ENCODE peak calls at places on chromosomes 6 and 20, in eight cellular contexts. K is activated CD4-positive, alpha-beta T cell treated with anti-CD3 and anti-CD28 coated beads, Interleukin-2, amount 50 U/mL, for 48 hours; C is pulmonary artery endothelial cell; U is left lobe of liver; G is HFF-Myc; O is HS-27A; T is suprapubic skin; A is NCI-H2171. Y is an unnamed sample.

GRCh38 chr20:59976196-59976847 is 18.1 kb downstream of the CDH26 start:
- DNase-seq in K (no peak), C (no peak), U (no peak), G (no peak), O (no peak), T (no peak), A (no peak), Y (no peak)

GRCh38 chr20:36848078-36848660 is 27.8 kb upstream of the TLDC2 start:
- DNase-seq in K (no peak), C (no peak), U (no peak), G (no peak), O (no peak), T (no peak), A (no peak), Y (no peak)

GRCh38 chr20:34058831-34059230 is 53.2 kb downstream of the EIF2S2 start:
- DNase-seq in K (no peak), C (no peak), U (no peak), G (no peak), O (no peak), T (no peak), A (no peak), Y (no peak)

GRCh38 chr6:100269189-100269588 is 195.5 kb downstream of the SIM1 start:
- DNase-seq in K (no peak), C (peak; percentile 54), U (no peak), G (no peak), O (peak; percentile 53), T (no peak), A (no peak), Y (no peak)

GRCh38 chr6:108868551-108869145 is 20.4 kb downstream of the ARMC2 start:
- DNase-seq in K (no peak), C (no peak), U (no peak), G (no peak), O (no peak), T (no peak), A (no peak), Y (no peak)

GRCh38 chr6:166617359-166617758 is 9.7 kb downstream of the RPS6KA2 start:
- DNase-seq in K (no peak), C (no peak), U (no peak), G (no peak), O (no peak), T (no peak), A (no peak), Y (no peak)

GRCh38 chr6:80020381-80021120 is 16.1 kb downstream of the TTK start:
- DNase-seq in K (no peak), C (no peak), U (no peak), G (no peak), O (no peak), T (no peak), A (no peak), Y (no peak)

GRCh38 chr6:125899726-125900182 is 56.8 kb upstream of the HINT3 start:
- DNase-seq in K (no peak), C (no peak), U (peak; percentile 59), G (no peak), O (no peak), T (no peak), A (no peak), Y (peak; percentile 39)